ENCODE peak calls at places on chromosomes 7 and 10, in eight cellular contexts. One of them, this sample, is unnamed.

GRCh38 chr10:129861776-129862530 is 102.1 kb downstream of the EBF3 start:
- DNase-seq in gastrocnemius medialis: no peak
- DNase-seq in heart left ventricle: no peak
- DNase-seq in right lobe of liver: no peak
- DNase-seq in ovary: no peak
- DNase-seq in spleen: no peak
- DNase-seq in Peyer's patch: no peak
- DNase-seq in adrenal gland: no peak
- DNase-seq in this sample: no peak

GRCh38 chr10:23171232-23171876 is 20.8 kb upstream of the PTF1A start:
- DNase-seq in Peyer's patch: no peak
- DNase-seq in gastrocnemius medialis: no peak
- DNase-seq in ovary: no peak
- DNase-seq in adrenal gland: peak; percentile 15
- DNase-seq in right lobe of liver: no peak
- DNase-seq in spleen: no peak
- DNase-seq in heart left ventricle: no peak
- DNase-seq in this sample: no peak

GRCh38 chr7:79241288-79242055 is 212.0 kb downstream of the MAGI2 start:
- DNase-seq in spleen: no peak
- DNase-seq in Peyer's patch: no peak
- DNase-seq in heart left ventricle: no peak
- DNase-seq in adrenal gland: no peak
- DNase-seq in ovary: no peak
- DNase-seq in gastrocnemius medialis: no peak
- DNase-seq in right lobe of liver: no peak
- DNase-seq in this sample: no peak

GRCh38 chr7:49911906-49912305 is 138.5 kb downstream of the VWC2 start:
- DNase-seq in adrenal gland: no peak
- DNase-seq in Peyer's patch: no peak
- DNase-seq in spleen: no peak
- DNase-seq in right lobe of liver: no peak
- DNase-seq in heart left ventricle: no peak
- DNase-seq in gastrocnemius medialis: no peak
- DNase-seq in ovary: no peak
- DNase-seq in this sample: no peak

GRCh38 chr7:87452279-87452678 is 23.2 kb downstream of the ABCB4 start:
- DNase-seq in spleen: no peak
- DNase-seq in Peyer's patch: no peak
- DNase-seq in gastrocnemius medialis: no peak
- DNase-seq in heart left ventricle: no peak
- DNase-seq in right lobe of liver: no peak
- DNase-seq in ovary: no peak
- DNase-seq in adrenal gland: no peak
- DNase-seq in this sample: no peak

GRCh38 chr7:142024547-142024946 is 28.9 kb downstream of the MGAM start:
- DNase-seq in gastrocnemius medialis: no peak
- DNase-seq in Peyer's patch: no peak
- DNase-seq in heart left ventricle: no peak
- DNase-seq in spleen: no peak
- DNase-seq in right lobe of liver: no peak
- DNase-seq in adrenal gland: no peak
- DNase-seq in ovary: no peak
- DNase-seq in this sample: no peak

GRCh38 chr10:63812491-63812890 is 291.3 kb downstream of the REEP3 start:
- DNase-seq in right lobe of liver: no peak
- DNase-seq in Peyer's patch: no peak
- DNase-seq in gastrocnemius medialis: no peak
- DNase-seq in spleen: no peak
- DNase-seq in adrenal gland: no peak
- DNase-seq in heart left ventricle: no peak
- DNase-seq in ovary: no peak
- DNase-seq in this sample: no peak

GRCh38 chr10:6274040-6274439 is 71.3 kb downstream of the PFKFB3 start:
- DNase-seq in ovary: no peak
- DNase-seq in gastrocnemius medialis: no peak
- DNase-seq in right lobe of liver: no peak
- DNase-seq in Peyer's patch: no peak
- DNase-seq in heart left ventricle: no peak
- DNase-seq in spleen: no peak
- DNase-seq in adrenal gland: no peak
- DNase-seq in this sample: no peak

GRCh38 chr10:125023269-125023668 is 81.3 kb downstream of the ZRANB1 start:
- DNase-seq in gastrocnemius medialis: peak; percentile 71
- DNase-seq in right lobe of liver: no peak
- DNase-seq in adrenal gland: no peak
- DNase-seq in Peyer's patch: no peak
- DNase-seq in heart left ventricle: peak; percentile 70
- DNase-seq in ovary: peak; percentile 58
- DNase-seq in spleen: peak; percentile 56
- DNase-seq in this sample: no peak

GRCh38 chr10:110852897-110853296 is 18.8 kb upstream of the PDCD4 start:
- DNase-seq in gastrocnemius medialis: no peak
- DNase-seq in right lobe of liver: no peak
- DNase-seq in adrenal gland: no peak
- DNase-seq in heart left ventricle: no peak
- DNase-seq in ovary: no peak
- DNase-seq in spleen: no peak
- DNase-seq in Peyer's patch: peak; percentile 10
- DNase-seq in this sample: no peak

GRCh38 chr10:110850099-110850498 is 21.6 kb upstream of the PDCD4 start:
- DNase-seq in spleen: no peak
- DNase-seq in gastrocnemius medialis: no peak
- DNase-seq in adrenal gland: no peak
- DNase-seq in Peyer's patch: no peak
- DNase-seq in ovary: no peak
- DNase-seq in right lobe of liver: no peak
- DNase-seq in heart left ventricle: no peak
- DNase-seq in this sample: no peak

GRCh38 chr10:110848106-110848505 is 23.6 kb upstream of the PDCD4 start:
- DNase-seq in spleen: no peak
- DNase-seq in Peyer's patch: no peak
- DNase-seq in ovary: no peak
- DNase-seq in right lobe of liver: no peak
- DNase-seq in heart left ventricle: no peak
- DNase-seq in adrenal gland: no peak
- DNase-seq in gastrocnemius medialis: no peak
- DNase-seq in this sample: no peak

GRCh38 chr10:110852255-110852896 is 19.4 kb upstream of the PDCD4 start:
- DNase-seq in right lobe of liver: peak; percentile 84
- DNase-seq in gastrocnemius medialis: no peak
- DNase-seq in adrenal gland: no peak
- DNase-seq in heart left ventricle: no peak
- DNase-seq in ovary: no peak
- DNase-seq in spleen: no peak
- DNase-seq in Peyer's patch: peak; percentile 14
- DNase-seq in this sample: peak; percentile 25

GRCh38 chr10:110850990-110851389 is 20.7 kb upstream of the PDCD4 start:
- DNase-seq in adrenal gland: no peak
- DNase-seq in ovary: no peak
- DNase-seq in heart left ventricle: no peak
- DNase-seq in Peyer's patch: peak; percentile 26
- DNase-seq in gastrocnemius medialis: no peak
- DNase-seq in right lobe of liver: no peak
- DNase-seq in spleen: no peak
- DNase-seq in this sample: no peak
- TF ChIP-seq POLR2A in adrenal gland: no peak
- TF ChIP-seq POLR2A in ovary: no peak
- TF ChIP-seq POLR2A in heart left ventricle: no peak
- TF ChIP-seq POLR2A in Peyer's patch: no peak
- TF ChIP-seq POLR2A in gastrocnemius medialis: no peak
- TF ChIP-seq POLR2A in right lobe of liver: no peak
- TF ChIP-seq POLR2A in spleen: no peak
- TF ChIP-seq POLR2A in this sample: no peak

GRCh38 chr7:21572914-21573313 is 30.1 kb downstream of the DNAH11 start:
- DNase-seq in gastrocnemius medialis: no peak
- DNase-seq in ovary: no peak
- DNase-seq in right lobe of liver: peak; percentile 52
- DNase-seq in spleen: no peak
- DNase-seq in Peyer's patch: no peak
- DNase-seq in heart left ventricle: no peak
- DNase-seq in adrenal gland: no peak
- DNase-seq in this sample: no peak

GRCh38 chr7:21566094-21566493 is 23.3 kb downstream of the DNAH11 start:
- DNase-seq in Peyer's patch: no peak
- DNase-seq in spleen: no peak
- DNase-seq in heart left ventricle: no peak
- DNase-seq in adrenal gland: no peak
- DNase-seq in right lobe of liver: peak; percentile 52
- DNase-seq in ovary: no peak
- DNase-seq in gastrocnemius medialis: no peak
- DNase-seq in this sample: no peak

GRCh38 chr7:21565614-21566013 is 22.8 kb downstream of the DNAH11 start:
- DNase-seq in heart left ventricle: no peak
- DNase-seq in right lobe of liver: no peak
- DNase-seq in ovary: no peak
- DNase-seq in gastrocnemius medialis: no peak
- DNase-seq in adrenal gland: no peak
- DNase-seq in Peyer's patch: no peak
- DNase-seq in spleen: no peak
- DNase-seq in this sample: no peak

GRCh38 chr7:21572331-21572730 is 29.5 kb downstream of the DNAH11 start:
- DNase-seq in gastrocnemius medialis: no peak
- DNase-seq in ovary: no peak
- DNase-seq in spleen: no peak
- DNase-seq in right lobe of liver: no peak
- DNase-seq in heart left ventricle: no peak
- DNase-seq in adrenal gland: no peak
- DNase-seq in Peyer's patch: no peak
- DNase-seq in this sample: no peak

DNA sequence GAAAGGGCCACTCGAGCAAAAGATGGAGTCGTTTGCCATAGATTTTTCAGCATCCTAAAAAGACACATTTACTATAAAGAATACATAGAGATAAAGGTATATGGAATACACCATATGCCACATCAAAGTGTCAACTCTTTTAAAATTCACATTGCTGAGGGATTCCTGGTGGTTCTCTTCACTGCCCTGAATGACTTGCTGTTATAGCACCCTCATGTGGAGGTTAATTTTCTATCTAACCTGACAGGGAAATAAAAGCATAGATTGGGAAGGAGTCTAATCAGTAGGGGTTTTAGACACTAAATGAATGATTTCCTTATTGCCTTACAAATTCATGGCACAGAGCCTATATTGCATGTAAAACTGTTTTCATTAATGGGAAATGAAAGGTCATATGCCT is 25.9 kb downstream of the DNAH11 start:
- DNase-seq in gastrocnemius medialis: no peak
- DNase-seq in heart left ventricle: no peak
- DNase-seq in ovary: no peak
- DNase-seq in right lobe of liver: no peak
- DNase-seq in spleen: no peak
- DNase-seq in Peyer's patch: no peak
- DNase-seq in adrenal gland: no peak
- DNase-seq in this sample: no peak
- TF ChIP-seq CTCF in gastrocnemius medialis: no peak
- TF ChIP-seq CTCF in heart left ventricle: no peak
- TF ChIP-seq CTCF in ovary: no peak
- TF ChIP-seq CTCF in right lobe of liver: peak; percentile 49
- TF ChIP-seq CTCF in spleen: no peak
- TF ChIP-seq CTCF in Peyer's patch: no peak
- TF ChIP-seq CTCF in adrenal gland: peak; percentile 27
- TF ChIP-seq CTCF in this sample: no peak

GRCh38 chr10:71771204-71771603 is 2.1 kb downstream of the VSIR start:
- DNase-seq in heart left ventricle: peak; percentile 68
- DNase-seq in adrenal gland: peak; percentile 74
- DNase-seq in gastrocnemius medialis: peak; percentile 64
- DNase-seq in Peyer's patch: no peak
- DNase-seq in right lobe of liver: no peak
- DNase-seq in ovary: no peak
- DNase-seq in spleen: no peak
- DNase-seq in this sample: no peak

GRCh38 chr10:71770789-71771188 is 2.5 kb downstream of the VSIR start:
- DNase-seq in ovary: no peak
- DNase-seq in gastrocnemius medialis: no peak
- DNase-seq in right lobe of liver: no peak
- DNase-seq in Peyer's patch: no peak
- DNase-seq in heart left ventricle: no peak
- DNase-seq in spleen: peak; percentile 86
- DNase-seq in adrenal gland: no peak
- DNase-seq in this sample: no peak

GRCh38 chr10:71772832-71773220 is 494 bp downstream of the VSIR start:
- DNase-seq in Peyer's patch: no peak
- DNase-seq in adrenal gland: no peak
- DNase-seq in right lobe of liver: no peak
- DNase-seq in gastrocnemius medialis: no peak
- DNase-seq in heart left ventricle: peak; percentile 68
- DNase-seq in spleen: no peak
- DNase-seq in ovary: no peak
- DNase-seq in this sample: no peak

GRCh38 chr10:71773221-71773971 is at the start of gene VSIR:
- DNase-seq in gastrocnemius medialis: peak; percentile 83
- DNase-seq in adrenal gland: peak; percentile 83
- DNase-seq in heart left ventricle: peak; percentile 95
- DNase-seq in ovary: peak; percentile 96
- DNase-seq in Peyer's patch: peak; percentile 88
- DNase-seq in spleen: peak; percentile 100
- DNase-seq in right lobe of liver: peak; percentile 85
- DNase-seq in this sample: peak; percentile 98

GRCh38 chr10:71771821-71772617 is 1.3 kb downstream of the VSIR start:
- DNase-seq in adrenal gland: peak; percentile 90
- DNase-seq in right lobe of liver: no peak
- DNase-seq in Peyer's patch: no peak
- DNase-seq in spleen: no peak
- DNase-seq in ovary: peak; percentile 82
- DNase-seq in gastrocnemius medialis: peak; percentile 67
- DNase-seq in heart left ventricle: peak; percentile 88
- DNase-seq in this sample: peak; percentile 72
- TF ChIP-seq POLR2A in adrenal gland: peak; percentile 36
- TF ChIP-seq POLR2A in right lobe of liver: no peak
- TF ChIP-seq POLR2A in Peyer's patch: peak; percentile 50
- TF ChIP-seq POLR2A in spleen: no peak
- TF ChIP-seq POLR2A in ovary: peak; percentile 30
- TF ChIP-seq POLR2A in gastrocnemius medialis: peak; percentile 44
- TF ChIP-seq POLR2A in heart left ventricle: peak; percentile 71
- TF ChIP-seq POLR2A in this sample: no peak

GRCh38 chr7:116195451-116195850 is 14.9 kb upstream of the TES start:
- DNase-seq in gastrocnemius medialis: no peak
- DNase-seq in right lobe of liver: no peak
- DNase-seq in adrenal gland: no peak
- DNase-seq in heart left ventricle: no peak
- DNase-seq in Peyer's patch: no peak
- DNase-seq in ovary: no peak
- DNase-seq in spleen: no peak
- DNase-seq in this sample: no peak

GRCh38 chr7:116196947-116197346 is 13.4 kb upstream of the TES start:
- DNase-seq in heart left ventricle: no peak
- DNase-seq in spleen: no peak
- DNase-seq in gastrocnemius medialis: no peak
- DNase-seq in ovary: no peak
- DNase-seq in Peyer's patch: no peak
- DNase-seq in right lobe of liver: no peak
- DNase-seq in adrenal gland: no peak
- DNase-seq in this sample: no peak

GRCh38 chr7:116194115-116194514 is 16.2 kb upstream of the TES start:
- DNase-seq in gastrocnemius medialis: no peak
- DNase-seq in Peyer's patch: no peak
- DNase-seq in right lobe of liver: no peak
- DNase-seq in adrenal gland: no peak
- DNase-seq in ovary: no peak
- DNase-seq in heart left ventricle: no peak
- DNase-seq in spleen: no peak
- DNase-seq in this sample: no peak

GRCh38 chr7:116198748-116199410 is 11.5 kb upstream of the TES start:
- DNase-seq in adrenal gland: no peak
- DNase-seq in heart left ventricle: no peak
- DNase-seq in spleen: no peak
- DNase-seq in ovary: no peak
- DNase-seq in right lobe of liver: no peak
- DNase-seq in Peyer's patch: no peak
- DNase-seq in gastrocnemius medialis: no peak
- DNase-seq in this sample: no peak

GRCh38 chr7:116197355-116197754 is 13.0 kb upstream of the TES start:
- DNase-seq in heart left ventricle: no peak
- DNase-seq in Peyer's patch: no peak
- DNase-seq in spleen: no peak
- DNase-seq in ovary: no peak
- DNase-seq in gastrocnemius medialis: no peak
- DNase-seq in adrenal gland: no peak
- DNase-seq in right lobe of liver: no peak
- DNase-seq in this sample: no peak
- TF ChIP-seq CTCF in heart left ventricle: no peak
- TF ChIP-seq CTCF in Peyer's patch: no peak
- TF ChIP-seq CTCF in spleen: no peak
- TF ChIP-seq CTCF in ovary: no peak
- TF ChIP-seq CTCF in gastrocnemius medialis: no peak
- TF ChIP-seq CTCF in adrenal gland: no peak
- TF ChIP-seq CTCF in right lobe of liver: no peak
- TF ChIP-seq CTCF in this sample: no peak

This sample was measured in lower leg skin.